ENCODE peak calls at places on chromosome 3, in six cellular contexts. N, Z, D, F, I and U are unnamed samples. For H3K4me1, the result is how much of the 10 kb centered on the place peaks cover.

GRCh38 chr3:85740561-85740960 is 781.8 kb downstream of the CADM2 start:
- DNase-seq in N (no peak), Z (no peak), D (no peak), F (no peak), I (no peak), U (no peak)

GRCh38 chr3:175193815-175194518 is 334.8 kb downstream of the NAALADL2 start:
- DNase-seq in N (no peak), Z (no peak), D (no peak), F (no peak), I (no peak), U (no peak)

GRCh38 chr3:53109822-53110771 is 20.1 kb downstream of the RFT1 start:
- DNase-seq in N (no peak), Z (peak), D (peak), F (peak), I (peak), U (peak)

GRCh38 chr3:30642715-30643361 is 36.4 kb downstream of the TGFBR2 start:
- DNase-seq in N (no peak), Z (no peak), D (no peak), F (no peak), I (no peak), U (no peak)

GRCh38 chr3:141279074-141279945 is 47.7 kb downstream of the PXYLP1 start:
- DNase-seq in N (no peak), Z (no peak), D (no peak), F (no peak), I (no peak), U (peak)

GRCh38 chr3:49465269-49466034 is 4.6 kb upstream of the DAG1 start:
- DNase-seq in N (no peak), Z (no peak), D (peak), F (no peak), I (no peak), U (no peak)

GRCh38 chr3:111649180-111649579 is 54.0 kb upstream of the ZBED2 start:
- DNase-seq in N (no peak), Z (no peak), D (no peak), F (no peak), I (no peak), U (no peak)

GRCh38 chr3:27340524-27340923 is 28.7 kb downstream of the NEK10 start:
- DNase-seq in N (no peak), Z (no peak), D (no peak), F (no peak), I (no peak), U (no peak)

GRCh38 chr3:137121704-137122314 is 164.0 kb downstream of the IL20RB start:
- DNase-seq in N (no peak), Z (no peak), D (no peak), F (no peak), I (no peak), U (peak)

GRCh38 chr3:31932990-31933389 is 48.1 kb downstream of the OSBPL10 start:
- DNase-seq in N (no peak), Z (no peak), D (no peak), F (no peak), I (no peak), U (no peak)

GRCh38 chr3:9903238-9903624 is 583 bp downstream of the IL17RE start:
- DNase-seq in N (peak), Z (no peak), D (no peak), F (no peak), I (peak), U (no peak)

GRCh38 chr3:184727357-184728060 is 15.6 kb upstream of the MAGEF1 start:
- DNase-seq in N (no peak), Z (no peak), D (no peak), F (peak), I (peak), U (peak)

DNA sequence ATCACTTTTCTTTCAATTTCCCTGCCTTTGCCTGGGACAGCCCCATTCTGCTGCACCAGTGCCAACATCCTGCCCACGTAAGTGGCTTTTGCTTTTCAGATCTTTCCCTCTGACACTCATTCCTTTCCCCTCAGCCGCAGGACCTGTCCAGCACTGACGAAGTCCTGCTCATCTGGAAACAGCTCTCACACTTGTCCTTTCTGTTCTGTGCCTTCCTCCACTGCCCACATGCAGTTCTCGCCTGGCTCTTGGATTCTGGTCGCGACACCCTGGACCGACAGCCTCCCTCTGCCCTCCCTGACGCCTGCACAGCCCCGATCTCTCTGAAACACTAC is 99.7 kb downstream of the ADCY5 start:
- DNase-seq in N (peak), Z (no peak), D (peak), F (no peak), I (no peak), U (no peak)
- H3K4me1 ChIP-seq in N (under half), Z (under half), D (under half), F (under half), I (under half), U (under half)

GRCh38 chr3:177182352-177182751 is 14.9 kb downstream of the TBL1XR1 start:
- DNase-seq in N (no peak), Z (no peak), D (no peak), F (no peak), I (no peak), U (no peak)
- H3K4me1 ChIP-seq in N (under half), Z (half or more), D (under half), F (under half), I (under half), U (under half)

GRCh38 chr3:172127929-172128580 is 88.7 kb downstream of the FNDC3B start:
- DNase-seq in N (no peak), Z (no peak), D (no peak), F (no peak), I (no peak), U (no peak)
- H3K4me1 ChIP-seq in N (under half), Z (half or more), D (half or more), F (under half), I (under half), U (under half)

GRCh38 chr3:23832523-23832922 is 26.8 kb downstream of the UBE2E1 start:
- DNase-seq in N (no peak), Z (no peak), D (no peak), F (no peak), I (no peak), U (no peak)

GRCh38 chr3:23831517-23832394 is 26.0 kb downstream of the UBE2E1 start:
- DNase-seq in N (no peak), Z (no peak), D (no peak), F (no peak), I (no peak), U (no peak)

GRCh38 chr3:23826382-23827061 is 20.8 kb downstream of the UBE2E1 start:
- DNase-seq in N (no peak), Z (no peak), D (no peak), F (no peak), I (peak), U (no peak)

GRCh38 chr3:23830869-23831484 is 25.2 kb downstream of the UBE2E1 start:
- DNase-seq in N (no peak), Z (no peak), D (no peak), F (no peak), I (no peak), U (no peak)

DNA sequence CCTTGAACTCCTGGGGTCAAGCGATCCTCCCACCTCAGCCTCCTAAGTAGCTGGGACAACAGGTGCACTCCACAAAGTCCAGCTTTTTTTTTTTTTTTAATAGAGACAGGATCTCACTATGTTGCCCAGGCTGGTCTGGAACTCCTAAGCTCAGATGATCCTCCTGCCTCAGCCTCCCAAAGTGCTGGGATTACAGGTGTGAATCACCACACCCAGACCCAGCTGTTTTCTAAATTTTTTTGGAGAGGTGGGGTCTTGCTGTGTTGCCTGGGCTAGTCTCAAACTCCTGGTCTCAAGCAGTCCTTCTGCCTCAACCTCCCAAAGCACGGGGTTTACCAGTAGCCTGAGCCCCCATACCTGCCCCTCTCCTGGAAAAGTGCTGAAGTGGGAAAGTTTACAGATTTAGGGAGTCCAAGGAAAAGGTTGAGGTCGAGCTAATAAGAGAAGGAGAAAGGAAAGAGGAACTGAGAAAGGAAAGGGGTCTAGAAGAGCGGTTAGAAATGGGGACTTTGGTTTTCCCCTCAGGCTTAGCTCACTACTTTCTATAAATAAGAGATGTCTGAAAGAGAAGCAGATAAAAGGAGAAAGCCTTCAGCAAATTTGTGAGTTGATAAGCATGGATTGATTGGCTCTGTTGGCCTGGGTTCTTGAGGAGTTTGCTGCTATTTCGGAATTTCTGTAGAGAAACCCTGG is 23.6 kb downstream of the UBE2E1 start:
- DNase-seq in N (no peak), Z (no peak), D (no peak), F (no peak), I (no peak), U (peak)
- H3K4me1 ChIP-seq in N (under half), Z (half or more), D (under half), F (under half), I (under half), U (half or more)

GRCh38 chr3:195548496-195548895 is 5.4 kb upstream of the PPP1R2 start:
- DNase-seq in N (no peak), Z (no peak), D (no peak), F (no peak), I (no peak), U (no peak)

GRCh38 chr3:195544634-195545033 is 1.5 kb upstream of the PPP1R2 start:
- DNase-seq in N (peak), Z (no peak), D (no peak), F (peak), I (peak), U (no peak)

GRCh38 chr3:195543642-195544536 is 764 bp upstream of the PPP1R2 start:
- DNase-seq in N (peak), Z (peak), D (no peak), F (no peak), I (peak), U (no peak)

GRCh38 chr3:195548046-195548445 is 4.9 kb upstream of the PPP1R2 start:
- DNase-seq in N (no peak), Z (no peak), D (no peak), F (no peak), I (no peak), U (no peak)

DNA sequence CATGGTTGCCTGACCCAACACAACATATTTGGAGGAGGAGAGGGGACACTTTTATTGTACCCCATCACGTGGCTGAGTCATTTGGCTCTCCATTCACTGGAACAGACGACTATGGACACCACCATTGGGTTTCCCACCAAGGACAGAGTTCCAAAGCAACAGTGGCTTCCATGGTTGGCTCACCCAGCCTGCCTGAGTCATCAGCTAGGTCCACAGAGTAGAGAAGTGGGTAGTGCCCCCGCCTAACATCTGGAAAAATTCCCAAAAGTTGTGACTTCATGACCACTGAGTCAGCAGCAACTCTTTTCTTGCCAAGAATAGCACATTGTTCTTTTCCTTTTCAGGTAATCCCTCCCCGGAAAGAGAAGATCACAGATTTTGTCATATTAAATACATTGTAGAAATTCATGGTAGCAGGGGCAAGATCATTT is 3.0 kb upstream of the PPP1R2 start:
- DNase-seq in N (no peak), Z (no peak), D (no peak), F (peak), I (peak), U (no peak)
- H3K4me1 ChIP-seq in N (under half), Z (under half), D (under half), F (under half), I (under half), U (under half)

GRCh38 chr3:13335503-13335902 is 84.6 kb downstream of the NUP210 start:
- DNase-seq in N (no peak), Z (no peak), D (no peak), F (no peak), I (no peak), U (no peak)

GRCh38 chr3:13335062-13335461 is 85.1 kb downstream of the NUP210 start:
- DNase-seq in N (no peak), Z (no peak), D (no peak), F (no peak), I (no peak), U (peak)

GRCh38 chr3:13338231-13338630 is 81.9 kb downstream of the NUP210 start:
- DNase-seq in N (no peak), Z (no peak), D (no peak), F (no peak), I (no peak), U (no peak)

GRCh38 chr3:13338996-13339395 is 81.1 kb downstream of the NUP210 start:
- DNase-seq in N (no peak), Z (no peak), D (no peak), F (no peak), I (no peak), U (peak)

GRCh38 chr3:13336592-13336991 is 83.5 kb downstream of the NUP210 start:
- DNase-seq in N (no peak), Z (no peak), D (no peak), F (no peak), I (no peak), U (no peak)
- H3K4me1 ChIP-seq in N (under half), Z (under half), D (under half), F (under half), I (under half), U (half or more)

DNA sequence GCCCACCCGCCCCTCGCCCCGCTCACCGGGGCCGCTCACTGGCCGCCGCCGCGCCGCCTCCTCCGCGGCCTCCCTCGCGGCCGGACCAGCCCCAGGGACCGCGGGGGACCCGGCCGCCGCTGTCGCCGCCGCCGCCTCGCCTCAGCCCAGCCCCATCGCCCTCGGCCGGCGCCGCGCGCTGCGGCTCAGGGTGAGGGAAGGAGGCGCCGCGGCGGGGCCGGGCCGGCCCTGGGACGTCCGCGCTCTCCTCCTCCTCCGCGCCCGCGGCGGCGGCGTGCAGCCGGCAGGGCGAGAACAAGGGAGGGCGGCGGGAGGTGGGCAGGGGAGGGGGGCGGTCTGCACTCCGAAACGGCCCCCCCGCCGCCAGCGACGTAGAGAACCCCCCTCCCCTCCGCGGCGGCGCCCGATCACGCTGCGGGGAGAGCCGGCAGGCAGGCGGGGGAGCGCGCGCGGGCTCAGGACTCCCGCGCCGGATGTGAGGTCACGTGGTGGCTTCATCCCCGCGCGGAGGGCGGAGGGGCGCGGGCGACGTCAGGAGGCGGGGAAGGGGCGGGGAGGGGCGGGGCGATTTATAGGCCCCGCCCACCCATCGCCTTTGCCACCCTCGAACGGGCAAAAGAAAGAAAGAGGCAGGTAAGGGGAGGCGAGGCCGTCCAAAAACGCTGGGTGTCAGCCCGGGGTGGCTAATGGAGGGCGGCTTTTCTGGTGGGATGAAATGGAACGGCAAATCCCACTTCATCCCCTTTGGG is at the start of gene ATP13A3:
- DNase-seq in N (peak), Z (peak), D (peak), F (peak), I (peak), U (peak)
- H3K4me1 ChIP-seq in N (under half), Z (under half), D (under half), F (under half), I (under half), U (half or more)

DNA sequence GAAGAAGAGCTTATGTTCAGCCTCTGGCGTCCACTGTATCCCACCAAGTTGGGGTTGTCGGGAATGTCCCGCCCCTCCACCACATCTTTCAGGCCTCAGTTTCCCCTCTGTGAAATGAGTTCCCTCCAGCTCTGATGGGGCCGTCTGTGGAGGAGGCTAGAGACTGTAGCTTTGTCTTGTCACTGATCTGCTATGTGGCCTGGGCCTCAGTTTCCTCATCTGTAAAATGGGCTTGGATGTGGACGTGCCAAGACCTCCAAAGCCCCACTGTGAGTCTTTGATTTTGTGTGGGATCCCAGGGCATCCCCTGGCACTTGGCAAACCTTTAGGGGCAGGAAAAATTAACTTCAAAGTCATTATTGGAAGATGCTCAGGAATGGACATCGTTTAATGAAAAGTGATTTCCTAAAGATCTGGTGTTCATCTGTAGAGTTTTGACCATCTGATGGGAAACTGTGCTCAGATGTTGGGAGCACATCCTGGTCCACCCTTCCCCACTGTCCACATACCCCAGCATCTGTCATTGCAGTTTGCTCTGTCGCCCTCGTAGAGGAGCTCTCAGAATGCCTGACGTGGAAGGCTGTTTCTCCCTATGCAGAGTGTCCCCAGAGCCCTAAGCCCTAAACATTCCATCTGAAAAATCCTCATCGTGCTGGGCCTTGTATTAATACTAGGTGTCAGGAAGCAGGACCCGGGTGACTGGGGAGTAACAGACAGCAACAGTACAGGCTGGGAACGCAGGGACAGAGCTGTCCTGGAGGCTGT is 28.5 kb downstream of the SLC6A6 start:
- DNase-seq in N (no peak), Z (no peak), D (no peak), F (no peak), I (no peak), U (no peak)
- H3K4me1 ChIP-seq in N (half or more), Z (half or more), D (half or more), F (under half), I (under half), U (half or more)

DNA sequence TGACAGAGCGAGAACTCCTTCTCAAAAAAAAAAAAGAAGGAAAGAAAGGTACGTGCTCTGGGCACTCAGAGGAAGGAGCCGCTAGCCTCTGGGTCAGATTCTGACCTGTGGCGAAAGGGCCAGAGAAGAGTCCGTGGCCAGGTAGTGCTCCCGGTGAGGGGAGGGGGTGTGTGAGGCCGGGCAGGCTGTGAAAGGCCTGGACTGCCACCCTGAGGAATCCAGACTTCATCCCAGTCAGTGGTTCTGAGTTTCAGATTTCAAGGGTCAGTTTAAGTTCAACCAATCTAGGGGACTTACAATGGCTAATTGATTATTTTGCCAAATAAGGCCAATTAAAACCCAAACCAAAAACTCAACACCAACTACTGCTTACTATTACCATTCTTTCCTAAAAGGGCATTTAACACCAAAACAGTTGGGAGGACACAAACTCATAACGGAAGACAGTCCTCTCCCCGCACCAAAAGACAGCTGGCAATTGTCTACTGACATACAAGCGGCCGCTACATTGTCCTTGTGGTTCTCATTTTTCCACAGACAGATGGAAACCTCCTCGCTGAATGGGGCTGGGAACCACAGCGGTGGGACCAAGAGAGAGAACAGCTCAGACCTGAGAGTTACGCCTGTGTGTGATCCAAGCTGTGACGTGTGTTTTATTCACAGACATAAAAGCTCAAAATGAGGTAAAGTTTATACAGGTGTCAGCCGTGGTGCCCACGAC is 30.5 kb downstream of the TMEM44 start:
- DNase-seq in N (no peak), Z (no peak), D (no peak), F (no peak), I (no peak), U (no peak)
- H3K4me1 ChIP-seq in N (under half), Z (under half), D (under half), F (under half), I (under half), U (under half)